ENCODE peak calls at places on chromosomes 7 and 10, in four cellular contexts. One of them, this sample, is unnamed.

GRCh38 chr7:85094046-85094720 is 92.7 kb downstream of the SEMA3D start:
- DNase-seq in neuronal stem cell: no peak
- DNase-seq in GM13976: no peak
- DNase-seq in epithelial cell of prostate: no peak
- DNase-seq in this sample: no peak

GRCh38 chr7:74051629-74052410 is 23.8 kb downstream of the ELN start:
- DNase-seq in neuronal stem cell: no peak
- DNase-seq in GM13976: no peak
- DNase-seq in epithelial cell of prostate: no peak
- DNase-seq in this sample: peak

GRCh38 chr10:110834622-110835219 is 37.0 kb upstream of the PDCD4 start:
- DNase-seq in neuronal stem cell: peak
- DNase-seq in GM13976: no peak
- DNase-seq in epithelial cell of prostate: no peak
- DNase-seq in this sample: peak

GRCh38 chr10:86301971-86302370 is 64.6 kb downstream of the GRID1 start:
- DNase-seq in neuronal stem cell: no peak
- DNase-seq in GM13976: no peak
- DNase-seq in epithelial cell of prostate: no peak
- DNase-seq in this sample: no peak

GRCh38 chr10:125144693-125145623 is 15.4 kb downstream of the CTBP2 start:
- DNase-seq in neuronal stem cell: no peak
- DNase-seq in GM13976: peak
- DNase-seq in epithelial cell of prostate: no peak
- DNase-seq in this sample: no peak

GRCh38 chr7:3730271-3730670 is 429.2 kb downstream of the SDK1 start:
- DNase-seq in neuronal stem cell: no peak
- DNase-seq in GM13976: no peak
- DNase-seq in epithelial cell of prostate: no peak
- DNase-seq in this sample: no peak

GRCh38 chr7:145700488-145700887 is 416.1 kb upstream of the CNTNAP2 start:
- DNase-seq in neuronal stem cell: no peak
- DNase-seq in GM13976: no peak
- DNase-seq in epithelial cell of prostate: no peak
- DNase-seq in this sample: no peak

GRCh38 chr10:102673961-102674511 is 29.8 kb downstream of the TRIM8 start:
- DNase-seq in neuronal stem cell: peak
- DNase-seq in GM13976: peak
- DNase-seq in epithelial cell of prostate: peak
- DNase-seq in this sample: no peak

GRCh38 chr7:82194011-82194410 is 249.6 kb downstream of the CACNA2D1 start:
- DNase-seq in neuronal stem cell: no peak
- DNase-seq in GM13976: no peak
- DNase-seq in epithelial cell of prostate: peak
- DNase-seq in this sample: no peak